ENCODE peak calls at places on chromosomes 13 and 19, in seven cellular contexts. X, A, C, D, M, P and T are unnamed samples.

GRCh38 chr13:20877902-20878301 is 24.6 kb downstream of the XPO4 start:
- ATAC-seq in A (no peak), C (no peak), P (no peak), X (no peak), D (no peak), M (no peak), T (no peak)

GRCh38 chr13:50358221-50358620 is 343.0 kb downstream of the KCNRG start:
- ATAC-seq in C (no peak), D (no peak), X (peak), M (no peak), A (no peak), P (no peak), T (no peak)

GRCh38 chr13:44746690-44747089 is 170.6 kb upstream of the TSC22D1 start:
- ATAC-seq in A (no peak), D (no peak), M (peak), X (no peak), P (no peak), C (peak), T (no peak)

GRCh38 chr19:35138305-35138799 is 272 bp upstream of the FXYD1 start:
- ATAC-seq in D (no peak), C (no peak), A (no peak), X (peak), P (no peak), M (peak), T (peak)

GRCh38 chr19:38047048-38047435 is 140.0 kb downstream of the SIPA1L3 start:
- ATAC-seq in A (peak), X (no peak), M (no peak), P (no peak), C (no peak), D (no peak), T (no peak)

GRCh38 chr13:91134773-91135124 is 212.7 kb upstream of the MIR17HG start:
- ATAC-seq in C (no peak), D (no peak), A (no peak), M (no peak), P (no peak), X (peak), T (no peak)

GRCh38 chr19:54535601-54536000 is 33.0 kb downstream of the LAIR2 start:
- ATAC-seq in C (no peak), A (no peak), X (no peak), P (no peak), D (no peak), M (no peak), T (no peak)

GRCh38 chr19:17872251-17873001 is 681 bp downstream of the SLC5A5 start:
- ATAC-seq in X (peak), M (no peak), D (peak), C (peak), A (peak), P (peak), T (no peak)

GRCh38 chr19:1526979-1527649 is 3.2 kb downstream of the PLK5 start:
- ATAC-seq in C (peak), M (no peak), D (no peak), P (no peak), A (no peak), X (no peak), T (no peak)